ENCODE peak calls at places on chromosome 2, in six cellular contexts. L is SW480, B is skeletal muscle cell, H is SHP77 treated with DMSO at 0.1 percent for 48 hours, U is cardiac muscle cell, K is NCI-H1092 treated with DMSO at 0.1 percent for 48 hours. S is an unnamed sample.

GRCh38 chr2:231676243-231676642 is 32.1 kb upstream of the PTMA start:
- DNase-seq in L (no peak), B (no peak), H (no peak), U (no peak), K (no peak), S (no peak)

GRCh38 chr2:67384115-67384823 is 12.9 kb upstream of the ETAA1 start:
- DNase-seq in L (no peak), B (no peak), H (no peak), U (no peak), K (no peak), S (no peak)

GRCh38 chr2:143347303-143347702 is 218.1 kb downstream of the ARHGAP15 start:
- DNase-seq in L (no peak), B (no peak), H (no peak), U (no peak), K (no peak), S (no peak)

GRCh38 chr2:219638948-219639341 is 11.5 kb downstream of the SLC4A3 start:
- DNase-seq in L (no peak), B (no peak), H (no peak), U (no peak), K (no peak), S (no peak)

GRCh38 chr2:188600536-188601210 is 309.0 kb downstream of the GULP1 start:
- DNase-seq in L (no peak), B (peak), H (no peak), U (no peak), K (no peak), S (no peak)

GRCh38 chr2:127675335-127676261 is at the start of gene LIMS2:
- DNase-seq in L (peak), B (no peak), H (no peak), U (peak), K (peak), S (peak)

GRCh38 chr2:228629251-228629650 is 447.8 kb upstream of the SPHKAP start:
- DNase-seq in L (no peak), B (no peak), H (no peak), U (no peak), K (no peak), S (no peak)

GRCh38 chr2:46747297-46747818 is 168.2 kb downstream of the MCFD2 start:
- DNase-seq in L (peak), B (no peak), H (no peak), U (no peak), K (no peak), S (no peak)

GRCh38 chr2:152348388-152348787 is 13.4 kb downstream of the FMNL2 start:
- DNase-seq in L (no peak), B (no peak), H (no peak), U (no peak), K (no peak), S (no peak)

GRCh38 chr2:68709421-68709911 is 25.1 kb upstream of the ARHGAP25 start:
- DNase-seq in L (peak), B (no peak), H (peak), U (peak), K (peak), S (peak)

GRCh38 chr2:158458617-158458920 is 1.8 kb downstream of the PKP4 start:
- DNase-seq in L (peak), B (no peak), H (no peak), U (no peak), K (no peak), S (no peak)

GRCh38 chr2:231123362-231123898 is 1.4 kb downstream of the HTR2B start:
- DNase-seq in L (no peak), B (no peak), H (no peak), U (no peak), K (no peak), S (no peak)

GRCh38 chr2:120758181-120759048 is 22.7 kb downstream of the GLI2 start:
- DNase-seq in L (no peak), B (peak), H (no peak), U (peak), K (no peak), S (no peak)

GRCh38 chr2:127652786-127653357 is 6.9 kb downstream of the GPR17 start:
- DNase-seq in L (no peak), B (no peak), H (no peak), U (no peak), K (no peak), S (no peak)

GRCh38 chr2:49021170-49021743 is 133.1 kb downstream of the FSHR start:
- DNase-seq in L (no peak), B (no peak), H (no peak), U (peak), K (no peak), S (no peak)

GRCh38 chr2:176814740-176815367 is 397.7 kb upstream of the HNRNPA3 start:
- DNase-seq in L (peak), B (no peak), H (no peak), U (peak), K (peak), S (peak)

GRCh38 chr2:85191157-85191556 is 58.0 kb downstream of the TCF7L1 start:
- DNase-seq in L (no peak), B (no peak), H (no peak), U (peak), K (no peak), S (no peak)

GRCh38 chr2:32960238-32960637 is 13.5 kb downstream of the LTBP1 start:
- DNase-seq in L (no peak), B (no peak), H (no peak), U (no peak), K (no peak), S (no peak)

GRCh38 chr2:97711394-97711711 is 2.0 kb upstream of the ZAP70 start:
- DNase-seq in L (no peak), B (no peak), H (no peak), U (no peak), K (no peak), S (no peak)

GRCh38 chr2:137976274-137976673 is 12.0 kb downstream of the HNMT start:
- DNase-seq in L (no peak), B (no peak), H (no peak), U (no peak), K (no peak), S (no peak)

GRCh38 chr2:45567974-45568789 is 42.9 kb downstream of the SRBD1 start:
- DNase-seq in L (no peak), B (no peak), H (no peak), U (no peak), K (no peak), S (peak)

GRCh38 chr2:48146552-48146951 is 240.3 kb upstream of the FBXO11 start:
- DNase-seq in L (no peak), B (no peak), H (no peak), U (no peak), K (no peak), S (no peak)

GRCh38 chr2:197286805-197287595 is 23.6 kb downstream of the ANKRD44 start:
- DNase-seq in L (no peak), B (peak), H (no peak), U (no peak), K (no peak), S (peak)

GRCh38 chr2:20631617-20632307 is 19.1 kb downstream of the HS1BP3 start:
- DNase-seq in L (no peak), B (no peak), H (no peak), U (no peak), K (no peak), S (no peak)

GRCh38 chr2:17918789-17919188 is 40.3 kb downstream of the KCNS3 start:
- DNase-seq in L (peak), B (no peak), H (no peak), U (peak), K (no peak), S (no peak)

GRCh38 chr2:46364797-46365457 is 67.7 kb downstream of the EPAS1 start:
- DNase-seq in L (peak), B (no peak), H (no peak), U (peak), K (peak), S (peak)

GRCh38 chr2:47688561-47688960 is 94.4 kb upstream of the MSH6 start:
- DNase-seq in L (no peak), B (no peak), H (no peak), U (no peak), K (peak), S (no peak)

GRCh38 chr2:74935883-74936483 is 22.5 kb upstream of the POLE4 start:
- DNase-seq in L (no peak), B (no peak), H (no peak), U (no peak), K (no peak), S (no peak)

GRCh38 chr2:169361706-169362345 is 508 bp downstream of the LRP2 start:
- DNase-seq in L (peak), B (no peak), H (no peak), U (peak), K (no peak), S (no peak)

GRCh38 chr2:40384714-40385113 is 67.2 kb downstream of the SLC8A1 start:
- DNase-seq in L (no peak), B (peak), H (no peak), U (no peak), K (no peak), S (no peak)

GRCh38 chr2:165933211-165933610 is 20.4 kb downstream of the TTC21B start:
- DNase-seq in L (no peak), B (no peak), H (no peak), U (no peak), K (no peak), S (no peak)

GRCh38 chr2:37837576-37838335 is 87.3 kb upstream of the RMDN2 start:
- DNase-seq in L (no peak), B (peak), H (no peak), U (peak), K (no peak), S (no peak)

GRCh38 chr2:142868281-142868762 is 9.1 kb upstream of the KYNU start:
- DNase-seq in L (no peak), B (no peak), H (no peak), U (no peak), K (no peak), S (peak)

GRCh38 chr2:183493060-183493459 is 368.8 kb downstream of the NUP35 start:
- DNase-seq in L (no peak), B (peak), H (no peak), U (no peak), K (no peak), S (no peak)